ENCODE peak calls at places on chromosomes 11 and 22, in seven cellular contexts. One of them, this sample, is unnamed.

GRCh38 chr22:48741540-48741939 is 1086.1 kb downstream of the BRD1 start:
- DNase-seq in AG09309: no peak
- DNase-seq in lower lobe of right lung: no peak
- DNase-seq in prostate gland: no peak
- DNase-seq in AG04450: no peak
- DNase-seq in uterus: no peak
- DNase-seq in body of pancreas: no peak
- DNase-seq in this sample: no peak

GRCh38 chr11:67289226-67289650 is at the start of gene ANKRD13D:
- DNase-seq in AG04450: no peak
- DNase-seq in body of pancreas: no peak
- DNase-seq in uterus: no peak
- DNase-seq in lower lobe of right lung: peak
- DNase-seq in AG09309: no peak
- DNase-seq in prostate gland: no peak
- DNase-seq in this sample: peak

GRCh38 chr11:72569966-72570892 is 104.0 kb downstream of the PDE2A start:
- DNase-seq in AG04450: peak
- DNase-seq in prostate gland: no peak
- DNase-seq in AG09309: peak
- DNase-seq in body of pancreas: no peak
- DNase-seq in lower lobe of right lung: no peak
- DNase-seq in uterus: no peak
- DNase-seq in this sample: no peak

GRCh38 chr22:32702421-32702820 is 99.1 kb upstream of the TIMP3 start:
- DNase-seq in AG09309: no peak
- DNase-seq in prostate gland: no peak
- DNase-seq in lower lobe of right lung: no peak
- DNase-seq in AG04450: no peak
- DNase-seq in body of pancreas: no peak
- DNase-seq in uterus: no peak
- DNase-seq in this sample: no peak

GRCh38 chr11:93740031-93740801 is 1.1 kb downstream of the TAF1D start:
- DNase-seq in body of pancreas: peak
- DNase-seq in lower lobe of right lung: peak
- DNase-seq in prostate gland: no peak
- DNase-seq in uterus: no peak
- DNase-seq in AG04450: no peak
- DNase-seq in AG09309: no peak
- DNase-seq in this sample: no peak

GRCh38 chr11:40170076-40170475 is 1289.4 kb downstream of the LRRC4C start:
- DNase-seq in body of pancreas: no peak
- DNase-seq in lower lobe of right lung: no peak
- DNase-seq in AG09309: no peak
- DNase-seq in AG04450: no peak
- DNase-seq in prostate gland: no peak
- DNase-seq in uterus: no peak
- DNase-seq in this sample: no peak

GRCh38 chr11:66022401-66023185 is 3.7 kb downstream of the CATSPER1 start:
- DNase-seq in uterus: peak
- DNase-seq in AG04450: no peak
- DNase-seq in prostate gland: peak
- DNase-seq in AG09309: no peak
- DNase-seq in body of pancreas: peak
- DNase-seq in lower lobe of right lung: peak
- DNase-seq in this sample: peak

GRCh38 chr11:118437736-118438125 is 1.4 kb downstream of the KMT2A start:
- DNase-seq in lower lobe of right lung: no peak
- DNase-seq in uterus: peak
- DNase-seq in body of pancreas: peak
- DNase-seq in AG04450: no peak
- DNase-seq in AG09309: no peak
- DNase-seq in prostate gland: peak
- DNase-seq in this sample: peak

GRCh38 chr11:36110698-36111410 is 167.0 kb downstream of the LDLRAD3 start:
- DNase-seq in body of pancreas: no peak
- DNase-seq in AG04450: no peak
- DNase-seq in uterus: no peak
- DNase-seq in lower lobe of right lung: no peak
- DNase-seq in prostate gland: no peak
- DNase-seq in AG09309: no peak
- DNase-seq in this sample: no peak

GRCh38 chr22:26406118-26406517 is 22.9 kb upstream of the ASPHD2 start:
- DNase-seq in AG04450: peak
- DNase-seq in lower lobe of right lung: no peak
- DNase-seq in prostate gland: no peak
- DNase-seq in AG09309: no peak
- DNase-seq in uterus: no peak
- DNase-seq in body of pancreas: no peak
- DNase-seq in this sample: no peak

GRCh38 chr11:66070604-66071325 is 693 bp downstream of the PACS1 start:
- DNase-seq in lower lobe of right lung: peak
- DNase-seq in AG09309: no peak
- DNase-seq in prostate gland: peak
- DNase-seq in AG04450: no peak
- DNase-seq in body of pancreas: peak
- DNase-seq in uterus: peak
- DNase-seq in this sample: no peak

GRCh38 chr11:61007383-61007970 is 36.0 kb downstream of the CD6 start:
- DNase-seq in prostate gland: no peak
- DNase-seq in body of pancreas: peak
- DNase-seq in lower lobe of right lung: no peak
- DNase-seq in uterus: no peak
- DNase-seq in AG04450: no peak
- DNase-seq in AG09309: no peak
- DNase-seq in this sample: no peak

GRCh38 chr22:26548984-26549383 is 36.7 kb upstream of the TFIP11 start:
- DNase-seq in body of pancreas: no peak
- DNase-seq in AG04450: no peak
- DNase-seq in uterus: no peak
- DNase-seq in prostate gland: peak
- DNase-seq in AG09309: no peak
- DNase-seq in lower lobe of right lung: no peak
- DNase-seq in this sample: no peak

GRCh38 chr22:29148036-29148435 is 57.7 kb upstream of the EMID1 start:
- DNase-seq in AG04450: no peak
- DNase-seq in lower lobe of right lung: no peak
- DNase-seq in AG09309: no peak
- DNase-seq in prostate gland: no peak
- DNase-seq in body of pancreas: no peak
- DNase-seq in uterus: no peak
- DNase-seq in this sample: no peak

GRCh38 chr11:74546752-74547151 is 45.6 kb upstream of the POLD3 start:
- DNase-seq in lower lobe of right lung: no peak
- DNase-seq in AG09309: no peak
- DNase-seq in body of pancreas: no peak
- DNase-seq in AG04450: no peak
- DNase-seq in prostate gland: peak
- DNase-seq in uterus: no peak
- DNase-seq in this sample: no peak

GRCh38 chr11:26070981-26071380 is 260.9 kb upstream of the ANO3 start:
- DNase-seq in lower lobe of right lung: no peak
- DNase-seq in body of pancreas: no peak
- DNase-seq in AG09309: no peak
- DNase-seq in prostate gland: no peak
- DNase-seq in uterus: no peak
- DNase-seq in AG04450: no peak
- DNase-seq in this sample: no peak

GRCh38 chr11:2201542-2201941 is 29.9 kb upstream of the TH start:
- DNase-seq in prostate gland: no peak
- DNase-seq in uterus: no peak
- DNase-seq in AG09309: no peak
- DNase-seq in AG04450: no peak
- DNase-seq in body of pancreas: no peak
- DNase-seq in lower lobe of right lung: peak
- DNase-seq in this sample: no peak

GRCh38 chr11:34053161-34053686 is 1.7 kb downstream of the CAPRIN1 start:
- DNase-seq in AG04450: peak
- DNase-seq in lower lobe of right lung: peak
- DNase-seq in uterus: peak
- DNase-seq in body of pancreas: peak
- DNase-seq in prostate gland: peak
- DNase-seq in AG09309: no peak
- DNase-seq in this sample: peak

GRCh38 chr22:31343235-31344191 is 2.6 kb downstream of the PATZ1 start:
- DNase-seq in body of pancreas: peak
- DNase-seq in prostate gland: peak
- DNase-seq in lower lobe of right lung: peak
- DNase-seq in uterus: peak
- DNase-seq in AG04450: no peak
- DNase-seq in AG09309: no peak
- DNase-seq in this sample: peak

GRCh38 chr22:24768537-24769374 is 5.8 kb downstream of the PIWIL3 start:
- DNase-seq in AG04450: peak
- DNase-seq in AG09309: no peak
- DNase-seq in uterus: no peak
- DNase-seq in body of pancreas: peak
- DNase-seq in lower lobe of right lung: peak
- DNase-seq in prostate gland: peak
- DNase-seq in this sample: peak

GRCh38 chr22:24776525-24776924 is 2.0 kb upstream of the PIWIL3 start:
- DNase-seq in uterus: no peak
- DNase-seq in lower lobe of right lung: no peak
- DNase-seq in prostate gland: no peak
- DNase-seq in AG04450: no peak
- DNase-seq in body of pancreas: no peak
- DNase-seq in AG09309: no peak
- DNase-seq in this sample: no peak

GRCh38 chr22:24775769-24776492 is 1.4 kb upstream of the PIWIL3 start:
- DNase-seq in body of pancreas: no peak
- DNase-seq in prostate gland: peak
- DNase-seq in uterus: no peak
- DNase-seq in AG09309: no peak
- DNase-seq in AG04450: no peak
- DNase-seq in lower lobe of right lung: no peak
- DNase-seq in this sample: no peak

GRCh38 chr22:24772493-24773220 is 1.9 kb downstream of the PIWIL3 start:
- DNase-seq in uterus: no peak
- DNase-seq in lower lobe of right lung: no peak
- DNase-seq in prostate gland: no peak
- DNase-seq in AG09309: no peak
- DNase-seq in AG04450: no peak
- DNase-seq in body of pancreas: no peak
- DNase-seq in this sample: peak
- TF ChIP-seq CTCF in uterus: no peak
- TF ChIP-seq CTCF in lower lobe of right lung: no peak
- TF ChIP-seq CTCF in prostate gland: peak
- TF ChIP-seq CTCF in AG09309: peak
- TF ChIP-seq CTCF in AG04450: peak
- TF ChIP-seq CTCF in body of pancreas: peak
- TF ChIP-seq CTCF in this sample: peak

GRCh38 chr11:120226714-120227113 is 13.2 kb upstream of the POU2F3 start:
- DNase-seq in body of pancreas: no peak
- DNase-seq in AG09309: no peak
- DNase-seq in AG04450: no peak
- DNase-seq in lower lobe of right lung: no peak
- DNase-seq in prostate gland: no peak
- DNase-seq in uterus: no peak
- DNase-seq in this sample: no peak

GRCh38 chr11:120229451-120230424 is 10.2 kb upstream of the POU2F3 start:
- DNase-seq in AG04450: no peak
- DNase-seq in AG09309: no peak
- DNase-seq in body of pancreas: no peak
- DNase-seq in prostate gland: no peak
- DNase-seq in lower lobe of right lung: no peak
- DNase-seq in uterus: no peak
- DNase-seq in this sample: no peak

GRCh38 chr11:120227228-120227852 is 12.6 kb upstream of the POU2F3 start:
- DNase-seq in prostate gland: no peak
- DNase-seq in uterus: no peak
- DNase-seq in AG04450: no peak
- DNase-seq in AG09309: no peak
- DNase-seq in lower lobe of right lung: no peak
- DNase-seq in body of pancreas: no peak
- DNase-seq in this sample: no peak

GRCh38 chr11:120230433-120231071 is 9.4 kb upstream of the POU2F3 start:
- DNase-seq in lower lobe of right lung: no peak
- DNase-seq in AG09309: no peak
- DNase-seq in AG04450: no peak
- DNase-seq in uterus: no peak
- DNase-seq in prostate gland: no peak
- DNase-seq in body of pancreas: no peak
- DNase-seq in this sample: no peak

DNA sequence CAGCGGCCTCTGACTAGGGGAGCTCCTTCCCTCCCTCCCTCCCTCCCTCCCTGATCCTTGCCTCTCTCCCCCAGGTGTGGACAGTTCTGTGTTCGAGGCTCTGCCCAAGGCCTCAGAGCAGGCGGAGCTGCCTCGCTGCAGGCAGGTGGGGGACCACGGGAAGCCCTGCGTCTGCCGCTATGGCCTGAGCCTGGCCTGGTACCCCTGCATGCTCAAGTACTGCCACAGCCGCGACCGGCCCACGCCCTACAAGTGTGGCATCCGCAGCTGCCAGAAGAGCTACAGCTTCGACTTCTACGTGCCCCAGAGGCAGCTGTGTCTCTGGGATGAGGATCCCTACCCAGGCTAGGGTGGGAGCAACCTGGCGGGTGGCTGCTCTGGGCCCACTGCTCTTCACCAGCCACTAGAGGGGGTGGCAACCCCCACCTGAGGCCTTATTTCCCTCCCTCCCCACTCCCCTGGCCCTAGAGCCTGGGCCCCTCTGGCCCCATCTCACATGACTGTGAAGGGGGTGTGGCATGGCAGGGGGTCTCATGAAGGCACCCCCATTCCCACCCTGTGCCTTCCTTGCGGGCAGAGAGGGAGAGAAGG is 11.1 kb upstream of the POU2F3 start:
- DNase-seq in AG04450: no peak
- DNase-seq in uterus: no peak
- DNase-seq in AG09309: no peak
- DNase-seq in lower lobe of right lung: no peak
- DNase-seq in body of pancreas: no peak
- DNase-seq in prostate gland: no peak
- DNase-seq in this sample: no peak
- TF ChIP-seq CTCF in AG04450: peak
- TF ChIP-seq CTCF in uterus: no peak
- TF ChIP-seq CTCF in AG09309: peak
- TF ChIP-seq CTCF in lower lobe of right lung: no peak
- TF ChIP-seq CTCF in body of pancreas: no peak
- TF ChIP-seq CTCF in prostate gland: no peak
- TF ChIP-seq CTCF in this sample: peak

GRCh38 chr11:49995559-49995958 is 13.2 kb upstream of the OR4C12 start:
- DNase-seq in AG09309: peak
- DNase-seq in uterus: no peak
- DNase-seq in body of pancreas: peak
- DNase-seq in AG04450: no peak
- DNase-seq in prostate gland: peak
- DNase-seq in lower lobe of right lung: no peak
- DNase-seq in this sample: no peak
- TF ChIP-seq CTCF in AG09309: peak
- TF ChIP-seq CTCF in uterus: no peak
- TF ChIP-seq CTCF in body of pancreas: peak
- TF ChIP-seq CTCF in AG04450: peak
- TF ChIP-seq CTCF in prostate gland: no peak
- TF ChIP-seq CTCF in lower lobe of right lung: peak
- TF ChIP-seq CTCF in this sample: peak

DNA sequence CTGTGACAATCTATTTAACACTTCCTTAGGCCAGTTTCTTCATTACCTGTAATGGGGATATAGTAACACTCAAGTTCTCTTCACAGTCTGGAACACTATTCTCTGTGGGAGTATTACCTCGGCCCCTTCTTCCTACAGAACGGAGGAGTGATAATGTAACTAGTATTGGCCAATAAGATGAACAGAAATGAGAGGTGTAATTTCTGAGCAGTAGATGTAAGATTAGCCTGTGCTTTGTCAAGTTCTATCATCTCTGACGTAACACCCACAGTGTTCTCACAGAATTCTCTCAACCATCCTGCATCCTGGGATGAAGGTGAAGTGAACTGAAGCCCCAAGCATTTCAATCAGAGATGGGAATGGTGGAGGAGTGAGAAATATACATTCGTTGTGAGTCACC is 65.2 kb upstream of the TOP3B start:
- DNase-seq in AG04450: no peak
- DNase-seq in lower lobe of right lung: no peak
- DNase-seq in prostate gland: no peak
- DNase-seq in uterus: no peak
- DNase-seq in AG09309: no peak
- DNase-seq in body of pancreas: no peak
- DNase-seq in this sample: no peak
- TF ChIP-seq CTCF in AG04450: no peak
- TF ChIP-seq CTCF in lower lobe of right lung: no peak
- TF ChIP-seq CTCF in prostate gland: no peak
- TF ChIP-seq CTCF in uterus: no peak
- TF ChIP-seq CTCF in AG09309: no peak
- TF ChIP-seq CTCF in body of pancreas: no peak
- TF ChIP-seq CTCF in this sample: no peak

This sample was measured in progenitor cell of endocrine pancreas.